ENCODE peak calls at places on chromosomes 3 and 15, in ten cellular contexts. One of them, this sample, is unnamed.

GRCh38 chr3:20832963-20833362 is 647.0 kb upstream of the SGO1 start:
- DNase-seq in tibial artery: no peak
- DNase-seq in substantia nigra: no peak
- DNase-seq in WTC11: no peak
- DNase-seq in stimulated activated CD4-positive, alpha-beta T cell treated with anti-CD3 and anti-CD28 coated beads, Interleukin-4, amount 100 ng/mL, for 1 hour: no peak
- DNase-seq in AG09309: no peak
- DNase-seq in CD8-positive, alpha-beta T cell: no peak
- DNase-seq in HS-5: no peak
- DNase-seq in activated CD4-positive, CD25-positive, alpha-beta regulatory T cell: no peak
- DNase-seq in NCI-H1048: no peak
- DNase-seq in this sample: no peak

GRCh38 chr15:78034495-78035191 is 42.9 kb downstream of the TBC1D2B start:
- DNase-seq in tibial artery: no peak
- DNase-seq in substantia nigra: no peak
- DNase-seq in WTC11: no peak
- DNase-seq in stimulated activated CD4-positive, alpha-beta T cell treated with anti-CD3 and anti-CD28 coated beads, Interleukin-4, amount 100 ng/mL, for 1 hour: peak; percentile 78
- DNase-seq in AG09309: no peak
- DNase-seq in CD8-positive, alpha-beta T cell: peak; percentile 86
- DNase-seq in HS-5: no peak
- DNase-seq in activated CD4-positive, CD25-positive, alpha-beta regulatory T cell: peak; percentile 47
- DNase-seq in NCI-H1048: no peak
- DNase-seq in this sample: no peak

GRCh38 chr3:185827595-185828344 is 2.9 kb upstream of the IGF2BP2 start:
- DNase-seq in tibial artery: no peak
- DNase-seq in substantia nigra: no peak
- DNase-seq in WTC11: no peak
- DNase-seq in stimulated activated CD4-positive, alpha-beta T cell treated with anti-CD3 and anti-CD28 coated beads, Interleukin-4, amount 100 ng/mL, for 1 hour: no peak
- DNase-seq in AG09309: no peak
- DNase-seq in CD8-positive, alpha-beta T cell: no peak
- DNase-seq in HS-5: no peak
- DNase-seq in activated CD4-positive, CD25-positive, alpha-beta regulatory T cell: no peak
- DNase-seq in NCI-H1048: no peak
- DNase-seq in this sample: no peak

GRCh38 chr3:29683306-29683993 is 402.6 kb downstream of the RBMS3 start:
- DNase-seq in tibial artery: no peak
- DNase-seq in substantia nigra: no peak
- DNase-seq in WTC11: no peak
- DNase-seq in stimulated activated CD4-positive, alpha-beta T cell treated with anti-CD3 and anti-CD28 coated beads, Interleukin-4, amount 100 ng/mL, for 1 hour: no peak
- DNase-seq in AG09309: peak; percentile 56
- DNase-seq in CD8-positive, alpha-beta T cell: no peak
- DNase-seq in HS-5: no peak
- DNase-seq in activated CD4-positive, CD25-positive, alpha-beta regulatory T cell: no peak
- DNase-seq in NCI-H1048: no peak
- DNase-seq in this sample: no peak

GRCh38 chr3:186259612-186260383 is 102.2 kb downstream of the DGKG start:
- DNase-seq in tibial artery: peak; percentile 46
- DNase-seq in substantia nigra: peak; percentile 43
- DNase-seq in WTC11: peak; percentile 91
- DNase-seq in stimulated activated CD4-positive, alpha-beta T cell treated with anti-CD3 and anti-CD28 coated beads, Interleukin-4, amount 100 ng/mL, for 1 hour: peak; percentile 63
- DNase-seq in AG09309: peak; percentile 5
- DNase-seq in CD8-positive, alpha-beta T cell: peak; percentile 80
- DNase-seq in HS-5: peak; percentile 78
- DNase-seq in activated CD4-positive, CD25-positive, alpha-beta regulatory T cell: peak; percentile 28
- DNase-seq in NCI-H1048: peak; percentile 39
- DNase-seq in this sample: peak; percentile 91

GRCh38 chr3:170614214-170614966 is 28.5 kb upstream of the SLC7A14 start:
- DNase-seq in tibial artery: peak; percentile 32
- DNase-seq in substantia nigra: no peak
- DNase-seq in WTC11: no peak
- DNase-seq in stimulated activated CD4-positive, alpha-beta T cell treated with anti-CD3 and anti-CD28 coated beads, Interleukin-4, amount 100 ng/mL, for 1 hour: no peak
- DNase-seq in AG09309: peak; percentile 78
- DNase-seq in CD8-positive, alpha-beta T cell: no peak
- DNase-seq in HS-5: peak; percentile 85
- DNase-seq in activated CD4-positive, CD25-positive, alpha-beta regulatory T cell: no peak
- DNase-seq in NCI-H1048: no peak
- DNase-seq in this sample: no peak

GRCh38 chr15:77421370-77421700 is 647 bp downstream of the HMG20A start:
- DNase-seq in tibial artery: no peak
- DNase-seq in substantia nigra: no peak
- DNase-seq in WTC11: no peak
- DNase-seq in stimulated activated CD4-positive, alpha-beta T cell treated with anti-CD3 and anti-CD28 coated beads, Interleukin-4, amount 100 ng/mL, for 1 hour: no peak
- DNase-seq in AG09309: no peak
- DNase-seq in CD8-positive, alpha-beta T cell: no peak
- DNase-seq in HS-5: no peak
- DNase-seq in activated CD4-positive, CD25-positive, alpha-beta regulatory T cell: no peak
- DNase-seq in NCI-H1048: no peak
- DNase-seq in this sample: peak; percentile 9

GRCh38 chr15:48537277-48538113 is 108.0 kb downstream of the FBN1 start:
- DNase-seq in tibial artery: no peak
- DNase-seq in substantia nigra: no peak
- DNase-seq in WTC11: no peak
- DNase-seq in stimulated activated CD4-positive, alpha-beta T cell treated with anti-CD3 and anti-CD28 coated beads, Interleukin-4, amount 100 ng/mL, for 1 hour: no peak
- DNase-seq in AG09309: no peak
- DNase-seq in CD8-positive, alpha-beta T cell: no peak
- DNase-seq in HS-5: no peak
- DNase-seq in activated CD4-positive, CD25-positive, alpha-beta regulatory T cell: no peak
- DNase-seq in NCI-H1048: no peak
- DNase-seq in this sample: no peak

GRCh38 chr15:52098328-52098727 is 14.2 kb downstream of the BCL2L10 start:
- DNase-seq in tibial artery: no peak
- DNase-seq in substantia nigra: no peak
- DNase-seq in WTC11: no peak
- DNase-seq in stimulated activated CD4-positive, alpha-beta T cell treated with anti-CD3 and anti-CD28 coated beads, Interleukin-4, amount 100 ng/mL, for 1 hour: no peak
- DNase-seq in AG09309: no peak
- DNase-seq in CD8-positive, alpha-beta T cell: no peak
- DNase-seq in HS-5: no peak
- DNase-seq in activated CD4-positive, CD25-positive, alpha-beta regulatory T cell: no peak
- DNase-seq in NCI-H1048: no peak
- DNase-seq in this sample: no peak

GRCh38 chr3:175818811-175819464 is 959.8 kb downstream of the NAALADL2 start:
- DNase-seq in tibial artery: no peak
- DNase-seq in substantia nigra: no peak
- DNase-seq in WTC11: no peak
- DNase-seq in stimulated activated CD4-positive, alpha-beta T cell treated with anti-CD3 and anti-CD28 coated beads, Interleukin-4, amount 100 ng/mL, for 1 hour: no peak
- DNase-seq in AG09309: no peak
- DNase-seq in CD8-positive, alpha-beta T cell: no peak
- DNase-seq in HS-5: no peak
- DNase-seq in activated CD4-positive, CD25-positive, alpha-beta regulatory T cell: no peak
- DNase-seq in NCI-H1048: no peak
- DNase-seq in this sample: no peak

GRCh38 chr3:139574026-139574947 is 34.7 kb upstream of the RBP1 start:
- DNase-seq in tibial artery: peak; percentile 35
- DNase-seq in substantia nigra: no peak
- DNase-seq in WTC11: no peak
- DNase-seq in stimulated activated CD4-positive, alpha-beta T cell treated with anti-CD3 and anti-CD28 coated beads, Interleukin-4, amount 100 ng/mL, for 1 hour: no peak
- DNase-seq in AG09309: no peak
- DNase-seq in CD8-positive, alpha-beta T cell: no peak
- DNase-seq in HS-5: no peak
- DNase-seq in activated CD4-positive, CD25-positive, alpha-beta regulatory T cell: no peak
- DNase-seq in NCI-H1048: no peak
- DNase-seq in this sample: no peak

GRCh38 chr3:37402351-37402750 is 228.0 kb upstream of the LRRFIP2 start:
- DNase-seq in tibial artery: no peak
- DNase-seq in substantia nigra: no peak
- DNase-seq in WTC11: no peak
- DNase-seq in stimulated activated CD4-positive, alpha-beta T cell treated with anti-CD3 and anti-CD28 coated beads, Interleukin-4, amount 100 ng/mL, for 1 hour: no peak
- DNase-seq in AG09309: no peak
- DNase-seq in CD8-positive, alpha-beta T cell: no peak
- DNase-seq in HS-5: no peak
- DNase-seq in activated CD4-positive, CD25-positive, alpha-beta regulatory T cell: no peak
- DNase-seq in NCI-H1048: no peak
- DNase-seq in this sample: no peak

GRCh38 chr3:23819599-23820360 is 14.0 kb downstream of the UBE2E1 start:
- DNase-seq in tibial artery: no peak
- DNase-seq in substantia nigra: peak; percentile 29
- DNase-seq in WTC11: no peak
- DNase-seq in stimulated activated CD4-positive, alpha-beta T cell treated with anti-CD3 and anti-CD28 coated beads, Interleukin-4, amount 100 ng/mL, for 1 hour: no peak
- DNase-seq in AG09309: no peak
- DNase-seq in CD8-positive, alpha-beta T cell: no peak
- DNase-seq in HS-5: no peak
- DNase-seq in activated CD4-positive, CD25-positive, alpha-beta regulatory T cell: no peak
- DNase-seq in NCI-H1048: no peak
- DNase-seq in this sample: peak; percentile 27

GRCh38 chr15:98347001-98347400 is 301.3 kb upstream of the IGF1R start:
- DNase-seq in tibial artery: no peak
- DNase-seq in substantia nigra: no peak
- DNase-seq in WTC11: no peak
- DNase-seq in stimulated activated CD4-positive, alpha-beta T cell treated with anti-CD3 and anti-CD28 coated beads, Interleukin-4, amount 100 ng/mL, for 1 hour: no peak
- DNase-seq in AG09309: no peak
- DNase-seq in CD8-positive, alpha-beta T cell: no peak
- DNase-seq in HS-5: no peak
- DNase-seq in activated CD4-positive, CD25-positive, alpha-beta regulatory T cell: no peak
- DNase-seq in NCI-H1048: no peak
- DNase-seq in this sample: no peak

GRCh38 chr3:40867826-40868225 is 331.5 kb upstream of the CTNNB1 start:
- DNase-seq in tibial artery: no peak
- DNase-seq in substantia nigra: no peak
- DNase-seq in WTC11: no peak
- DNase-seq in stimulated activated CD4-positive, alpha-beta T cell treated with anti-CD3 and anti-CD28 coated beads, Interleukin-4, amount 100 ng/mL, for 1 hour: no peak
- DNase-seq in AG09309: no peak
- DNase-seq in CD8-positive, alpha-beta T cell: no peak
- DNase-seq in HS-5: no peak
- DNase-seq in activated CD4-positive, CD25-positive, alpha-beta regulatory T cell: no peak
- DNase-seq in NCI-H1048: no peak
- DNase-seq in this sample: no peak

GRCh38 chr3:186075931-186076567 is 32.8 kb downstream of the ETV5 start:
- DNase-seq in tibial artery: no peak
- DNase-seq in substantia nigra: no peak
- DNase-seq in WTC11: no peak
- DNase-seq in stimulated activated CD4-positive, alpha-beta T cell treated with anti-CD3 and anti-CD28 coated beads, Interleukin-4, amount 100 ng/mL, for 1 hour: no peak
- DNase-seq in AG09309: no peak
- DNase-seq in CD8-positive, alpha-beta T cell: no peak
- DNase-seq in HS-5: no peak
- DNase-seq in activated CD4-positive, CD25-positive, alpha-beta regulatory T cell: no peak
- DNase-seq in NCI-H1048: no peak
- DNase-seq in this sample: no peak

This sample was measured in neural progenitor cell.